ENCODE peak calls at places on chromosomes 5 and 9, in four cellular contexts. E is adrenal gland, C is kidney epithelial cell, Y is GM12865. Q is an unnamed sample.
A peak's percentile ranks its signal among the peaks of the same experiment; 100 is the strongest.

GRCh38 chr5:14105717-14106435 is 37.3 kb upstream of the TRIO start:
- DNase-seq in E (peak; percentile 72), C (peak; percentile 86), Y (no peak), Q (peak; percentile 78)

GRCh38 chr5:176413255-176413565 is 3.1 kb downstream of the CLTB start:
- DNase-seq in E (peak; percentile 77), C (no peak), Y (no peak), Q (no peak)

GRCh38 chr5:26889810-26890209 is 148.6 kb downstream of the CDH9 start:
- DNase-seq in E (no peak), C (no peak), Y (no peak), Q (no peak)

GRCh38 chr5:55577353-55578060 is 42.7 kb upstream of the PLPP1 start:
- DNase-seq in E (peak; percentile 53), C (no peak), Y (no peak), Q (no peak)

GRCh38 chr5:93990504-93991085 is 249.2 kb upstream of the POU5F2 start:
- DNase-seq in E (no peak), C (no peak), Y (no peak), Q (no peak)

GRCh38 chr5:1161108-1161831 is 40.1 kb upstream of the SLC6A19 start:
- DNase-seq in E (peak; percentile 84), C (no peak), Y (no peak), Q (no peak)

GRCh38 chr5:40429258-40430111 is 250.2 kb upstream of the PTGER4 start:
- DNase-seq in E (peak; percentile 34), C (no peak), Y (no peak), Q (no peak)

GRCh38 chr9:125586173-125586512 is 120.9 kb downstream of the MAPKAP1 start:
- DNase-seq in E (no peak), C (no peak), Y (no peak), Q (no peak)

GRCh38 chr5:119328753-119329602 is 26.8 kb upstream of the TNFAIP8 start:
- DNase-seq in E (no peak), C (no peak), Y (no peak), Q (no peak)

GRCh38 chr9:77290373-77290772 is 113.0 kb downstream of the VPS13A start:
- DNase-seq in E (no peak), C (no peak), Y (no peak), Q (no peak)

GRCh38 chr5:98102926-98103325 is 670.5 kb upstream of the RGMB start:
- DNase-seq in E (no peak), C (no peak), Y (no peak), Q (no peak)

GRCh38 chr9:125375820-125376219 is 114.2 kb downstream of the GAPVD1 start:
- DNase-seq in E (no peak), C (no peak), Y (no peak), Q (no peak)

GRCh38 chr5:127305486-127305885 is 14.9 kb downstream of the MEGF10 start:
- DNase-seq in E (no peak), C (no peak), Y (no peak), Q (no peak)

GRCh38 chr9:136090768-136091581 is 4.1 kb downstream of the NACC2 start:
- DNase-seq in E (no peak), C (no peak), Y (no peak), Q (no peak)

GRCh38 chr5:108788142-108788541 is 40.4 kb downstream of the FER start:
- DNase-seq in E (peak; percentile 69), C (no peak), Y (no peak), Q (no peak)

GRCh38 chr5:107501965-107502691 is 168.6 kb downstream of the EFNA5 start:
- DNase-seq in E (no peak), C (no peak), Y (no peak), Q (no peak)

GRCh38 chr5:32115985-32116384 is 58.1 kb downstream of the GOLPH3 start:
- DNase-seq in E (no peak), C (no peak), Y (no peak), Q (no peak)

GRCh38 chr9:89755835-89756234 is 151.0 kb downstream of the GADD45G start:
- DNase-seq in E (no peak), C (no peak), Y (no peak), Q (no peak)

GRCh38 chr5:756865-757345 is 27.6 kb downstream of the ZDHHC11B start:
- DNase-seq in E (no peak), C (no peak), Y (no peak), Q (no peak)

GRCh38 chr9:27468450-27469110 is 55.5 kb upstream of the IFNK start:
- DNase-seq in E (no peak), C (no peak), Y (no peak), Q (no peak)

GRCh38 chr9:92686954-92687353 is 17.0 kb upstream of the IPPK start:
- DNase-seq in E (no peak), C (no peak), Y (no peak), Q (no peak)

GRCh38 chr5:1897816-1898450 is 15.2 kb upstream of the IRX4 start:
- DNase-seq in E (no peak), C (no peak), Y (no peak), Q (no peak)

GRCh38 chr5:11110128-11110527 is 349.1 kb upstream of the DAP start:
- DNase-seq in E (no peak), C (no peak), Y (no peak), Q (no peak)

GRCh38 chr9:37007295-37007694 is 26.8 kb downstream of the PAX5 start:
- DNase-seq in E (no peak), C (no peak), Y (no peak), Q (no peak)

GRCh38 chr9:71326360-71326759 is 204.9 kb upstream of the TRPM3 start:
- DNase-seq in E (no peak), C (no peak), Y (no peak), Q (no peak)

GRCh38 chr9:112007575-112008240 is 111.1 kb downstream of the UGCG start:
- DNase-seq in E (no peak), C (no peak), Y (peak; percentile 24), Q (no peak)

GRCh38 chr9:30732060-30732459 is 1652.4 kb upstream of the ACO1 start:
- DNase-seq in E (no peak), C (no peak), Y (no peak), Q (no peak)
- TF ChIP-seq CTCF in E (no peak), C (no peak), Y (no peak), Q (no peak)

DNA sequence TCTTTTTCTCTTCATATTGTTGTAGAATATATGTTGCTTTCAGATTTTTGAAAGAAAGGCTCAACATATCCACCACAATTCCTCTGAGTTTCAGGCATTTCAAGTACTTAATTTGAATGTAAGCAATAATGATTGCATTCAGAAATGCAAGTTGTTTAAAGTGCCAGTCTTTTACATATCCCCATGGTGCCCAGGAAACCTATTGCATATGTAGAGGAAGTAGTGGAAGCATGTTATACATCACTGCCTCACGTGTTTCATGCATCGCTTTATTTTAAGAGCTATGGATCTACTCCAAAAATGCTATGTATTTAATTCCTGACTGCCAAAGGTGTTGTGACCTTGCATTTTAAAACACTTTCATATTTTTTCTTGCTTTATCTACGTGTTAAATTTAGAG is 28.1 kb downstream of the CPEB4 start:
- DNase-seq in E (no peak), C (no peak), Y (no peak), Q (no peak)
- TF ChIP-seq CTCF in E (no peak), C (no peak), Y (no peak), Q (no peak)

GRCh38 chr9:116193636-116194035 is 40.0 kb downstream of the PAPPA start:
- DNase-seq in E (no peak), C (peak; percentile 68), Y (no peak), Q (no peak)

GRCh38 chr9:116190595-116190994 is 37.0 kb downstream of the PAPPA start:
- DNase-seq in E (no peak), C (no peak), Y (no peak), Q (no peak)

GRCh38 chr9:116190997-116191396 is 37.4 kb downstream of the PAPPA start:
- DNase-seq in E (no peak), C (peak; percentile 68), Y (no peak), Q (no peak)

GRCh38 chr9:116189683-116190082 is 36.1 kb downstream of the PAPPA start:
- DNase-seq in E (no peak), C (no peak), Y (no peak), Q (no peak)

DNA sequence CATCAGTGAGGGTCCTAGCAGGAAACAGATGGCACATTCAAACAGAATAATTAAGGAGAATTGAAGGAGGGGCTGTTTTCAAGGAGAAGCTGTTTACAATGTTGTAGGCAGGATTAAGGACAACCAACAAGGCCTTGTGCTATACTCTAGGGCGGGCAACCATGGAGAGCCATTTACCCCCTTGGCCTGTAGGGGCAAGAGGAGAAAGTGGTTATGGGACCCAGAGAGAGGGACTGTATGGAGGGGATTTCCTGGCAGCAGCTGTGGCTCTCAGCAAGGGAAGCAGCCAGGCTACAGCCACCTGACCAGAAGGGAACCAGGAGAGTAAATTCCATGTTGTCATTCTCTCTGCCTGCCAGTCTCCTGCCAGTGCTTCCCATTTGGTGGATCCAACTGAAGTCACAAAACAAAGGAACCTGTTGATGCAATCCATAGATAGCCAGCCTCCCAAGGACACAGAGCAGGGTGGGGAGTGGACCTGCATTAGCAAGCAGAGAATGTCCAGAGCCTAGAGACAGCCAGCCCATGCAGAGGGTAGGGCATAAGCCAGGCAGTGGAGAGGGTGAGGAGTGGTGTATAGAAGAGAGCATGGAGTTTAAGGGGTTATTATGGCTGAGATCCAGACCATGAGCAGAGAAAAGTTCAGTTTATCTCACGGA is 38.3 kb downstream of the PAPPA start:
- DNase-seq in E (no peak), C (no peak), Y (peak; percentile 2), Q (no peak)
- TF ChIP-seq CTCF in E (no peak), C (no peak), Y (no peak), Q (peak; percentile 10)

GRCh38 chr5:131756942-131757341 is 39.9 kb downstream of the FNIP1 start:
- DNase-seq in E (no peak), C (no peak), Y (no peak), Q (no peak)
- TF ChIP-seq CTCF in E (no peak), C (no peak), Y (no peak), Q (no peak)

DNA sequence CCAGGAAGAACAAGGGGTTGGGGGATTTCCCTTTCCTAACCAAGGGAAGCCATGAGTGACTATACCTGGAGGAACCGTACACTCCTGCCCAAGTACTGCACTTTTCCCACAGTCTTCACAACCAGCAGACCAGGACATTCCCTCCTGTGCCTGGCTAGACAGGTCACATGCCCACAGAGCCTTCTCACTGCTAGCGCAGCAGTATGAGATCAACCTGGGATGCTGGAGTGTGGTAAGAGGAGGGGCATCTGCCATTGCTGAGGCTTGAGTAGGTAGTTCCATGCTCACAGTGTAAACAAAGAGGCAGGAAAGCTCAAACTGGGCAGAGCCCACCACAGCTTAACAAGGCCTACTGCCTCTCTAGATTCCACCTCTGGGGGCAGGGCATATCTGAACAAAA is 35.9 kb downstream of the SAXO1 start:
- DNase-seq in E (no peak), C (no peak), Y (no peak), Q (no peak)
- TF ChIP-seq CTCF in E (no peak), C (no peak), Y (no peak), Q (no peak)

GRCh38 chr5:76528547-76529334 is 94.5 kb downstream of the F2RL2 start:
- DNase-seq in E (no peak), C (no peak), Y (no peak), Q (no peak)
- TF ChIP-seq CTCF in E (no peak), C (no peak), Y (no peak), Q (no peak)

GRCh38 chr9:96175001-96175400 is 127.0 kb downstream of the HSD17B3 start:
- DNase-seq in E (no peak), C (no peak), Y (no peak), Q (no peak)
- TF ChIP-seq CTCF in E (no peak), C (no peak), Y (no peak), Q (no peak)